ENCODE peak calls at places on chromosomes 11 and 22, in eight cellular contexts. B is ovary, O is OCI-LY7, K is DND-41, N is colonic mucosa, C is mammary epithelial cell, Z is spleen, W is Caco-2. J is an unnamed sample.

GRCh38 chr11:72431846-72432245 is 2.5 kb downstream of the CLPB start:
- DNase-seq in N (no peak), C (no peak), W (no peak), O (no peak), K (no peak), B (no peak), Z (no peak), J (no peak)

GRCh38 chr11:131754671-131755070 is 384.3 kb downstream of the NTM start:
- DNase-seq in C (no peak), O (no peak), W (no peak), N (no peak), K (no peak), Z (no peak), B (no peak), J (no peak)

GRCh38 chr11:107301886-107302285 is 155.7 kb downstream of the CWF19L2 start:
- DNase-seq in N (no peak), K (no peak), W (no peak), C (peak; percentile 6), Z (no peak), O (no peak), B (no peak), J (no peak)

GRCh38 chr22:44625421-44625760 is 76.6 kb upstream of the PRR5 start:
- DNase-seq in C (no peak), O (no peak), Z (peak; percentile 63), K (no peak), N (no peak), B (no peak), W (no peak), J (no peak)

GRCh38 chr22:40960137-40960536 is 9.0 kb downstream of the RBX1 start:
- DNase-seq in O (no peak), B (no peak), K (no peak), N (no peak), W (no peak), C (no peak), Z (no peak), J (no peak)

GRCh38 chr11:66652651-66653050 is 14.1 kb downstream of the RBM4 start:
- DNase-seq in Z (no peak), N (no peak), W (no peak), C (no peak), B (no peak), K (no peak), O (no peak), J (no peak)

GRCh38 chr11:108780119-108780518 is 115.2 kb downstream of the DDX10 start:
- DNase-seq in O (no peak), W (no peak), C (no peak), K (no peak), Z (no peak), B (no peak), N (no peak), J (no peak)

GRCh38 chr22:39180566-39180965 is 28.1 kb upstream of the CBX7 start:
- DNase-seq in C (no peak), N (no peak), Z (peak; percentile 62), B (no peak), K (no peak), W (no peak), O (no peak), J (no peak)

GRCh38 chr11:10390375-10390774 is 64.7 kb upstream of the AMPD3 start:
- DNase-seq in N (no peak), O (no peak), C (no peak), Z (no peak), W (no peak), B (no peak), K (no peak), J (no peak)

GRCh38 chr11:49442669-49443068 is 234.3 kb upstream of the FOLH1 start:
- DNase-seq in N (no peak), K (no peak), B (no peak), C (no peak), Z (no peak), W (no peak), O (no peak), J (no peak)

GRCh38 chr22:21858025-21858764 is 9.2 kb downstream of the MAPK1 start:
- DNase-seq in Z (no peak), W (no peak), O (no peak), C (no peak), N (no peak), K (no peak), B (no peak), J (no peak)

GRCh38 chr22:21856197-21856596 is 11.2 kb downstream of the MAPK1 start:
- DNase-seq in Z (no peak), O (no peak), W (no peak), N (no peak), C (no peak), B (no peak), K (no peak), J (no peak)

GRCh38 chr22:21855715-21856114 is 11.7 kb downstream of the MAPK1 start:
- DNase-seq in W (no peak), K (no peak), O (no peak), Z (no peak), C (no peak), B (no peak), N (no peak), J (no peak)

GRCh38 chr22:21856868-21857267 is 10.6 kb downstream of the MAPK1 start:
- DNase-seq in W (no peak), C (no peak), K (no peak), O (no peak), N (no peak), Z (no peak), B (no peak), J (no peak)

DNA sequence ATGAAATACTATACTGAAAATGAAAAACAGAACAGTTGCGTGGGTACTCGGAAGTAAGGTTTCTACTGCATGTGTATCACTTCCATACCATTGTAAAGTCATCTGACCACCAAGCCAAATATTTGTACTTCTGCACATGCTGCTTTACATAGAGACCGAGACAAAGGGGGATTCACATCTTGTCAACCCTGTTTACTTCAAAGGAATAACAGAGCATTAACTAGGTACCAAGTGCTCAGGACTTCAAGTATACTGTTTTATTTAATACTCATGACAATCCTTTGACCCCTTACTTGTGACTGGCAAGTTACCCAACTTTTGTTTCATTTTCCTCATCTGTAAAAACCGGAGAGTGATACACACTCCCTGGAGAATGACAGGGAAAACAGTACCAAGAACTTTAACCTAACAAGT is 9.9 kb downstream of the MAPK1 start:
- DNase-seq in Z (no peak), B (no peak), K (no peak), W (peak; percentile 18), N (no peak), C (no peak), O (no peak), J (no peak)
- H3K4me1 ChIP-seq in Z (peaks cover 84% of the 10 kb centered on the region), B (peaks cover 13% of the 10 kb centered on the region), K (peaks cover 45% of the 10 kb centered on the region), W (peaks cover 32% of the 10 kb centered on the region), N (peaks cover 24% of the 10 kb centered on the region), C (peaks cover 17% of the 10 kb centered on the region), O (peaks cover 40% of the 10 kb centered on the region), J (peaks cover 97% of the 10 kb centered on the region)

GRCh38 chr11:26820739-26821138 is 98.9 kb upstream of the SLC5A12 start:
- DNase-seq in B (no peak), N (no peak), O (no peak), W (no peak), C (peak; percentile 89), Z (no peak), K (no peak), J (no peak)
- H3K4me1 ChIP-seq in B (no peaks in the 10 kb centered on the region), N (no peaks in the 10 kb centered on the region), O (no peaks in the 10 kb centered on the region), W (no peaks in the 10 kb centered on the region), C (peaks cover 3% of the 10 kb centered on the region), Z (no peaks in the 10 kb centered on the region), K (no peaks in the 10 kb centered on the region), J (no peaks in the 10 kb centered on the region)

DNA sequence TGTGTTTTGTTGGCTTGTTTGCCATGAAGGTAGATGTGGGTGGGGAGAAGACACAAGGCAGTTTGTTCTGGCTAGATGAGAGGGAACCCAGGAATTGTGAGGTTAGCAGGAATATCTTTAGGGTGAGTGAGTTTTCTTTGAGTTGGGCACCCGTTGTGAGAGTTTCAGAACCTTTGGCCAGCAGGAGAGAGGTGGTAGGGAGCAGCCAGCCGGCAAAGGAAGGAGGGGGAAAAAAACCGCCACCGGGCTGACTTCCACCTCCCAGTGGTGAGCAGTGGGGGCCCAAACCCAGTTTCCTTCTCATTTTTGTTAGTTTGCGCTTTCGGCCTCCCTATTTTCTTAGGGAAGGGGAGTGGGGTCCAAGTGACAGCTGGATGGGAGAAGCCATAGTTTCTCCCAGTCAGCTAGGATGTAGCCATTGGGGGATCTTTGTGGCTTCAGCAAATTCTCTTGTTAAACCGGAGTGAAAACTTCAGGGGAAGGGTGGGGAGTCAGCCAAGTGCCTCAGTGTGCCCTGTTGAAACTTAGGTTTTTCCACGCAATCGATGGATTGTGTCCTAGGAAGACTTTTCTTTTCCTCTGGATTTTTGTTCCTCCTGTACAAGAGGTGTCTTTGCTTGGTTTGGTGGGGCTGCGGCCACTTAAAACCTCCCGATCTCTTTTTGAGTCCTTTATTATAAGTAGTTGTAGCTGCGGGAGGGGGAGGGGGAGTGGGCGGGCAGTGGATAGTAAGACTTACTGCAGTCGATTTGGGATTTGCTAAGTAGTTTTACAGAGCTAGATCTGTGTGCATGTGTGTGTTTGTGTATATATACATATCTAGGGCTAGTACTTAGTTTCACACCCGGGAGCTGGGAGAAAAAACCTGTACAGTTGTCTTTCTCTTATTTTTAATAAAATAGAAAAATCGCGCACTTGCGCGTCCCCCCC is 1.1 kb upstream of the GCAT start:
- DNase-seq in K (peak; percentile 67), B (peak; percentile 59), Z (no peak), W (no peak), N (peak; percentile 68), O (no peak), C (peak; percentile 64), J (no peak)
- H3K4me1 ChIP-seq in K (peaks cover 69% of the 10 kb centered on the region), B (peaks cover 9% of the 10 kb centered on the region), Z (peaks cover 61% of the 10 kb centered on the region), W (peaks cover 13% of the 10 kb centered on the region), N (peaks cover 4% of the 10 kb centered on the region), O (peaks cover 19% of the 10 kb centered on the region), C (peaks cover 40% of the 10 kb centered on the region), J (peaks cover 49% of the 10 kb centered on the region)

GRCh38 chr11:19651654-19652053 is 61.0 kb upstream of the NAV2 start:
- DNase-seq in W (no peak), C (no peak), B (no peak), N (no peak), O (no peak), Z (no peak), K (no peak), J (no peak)

GRCh38 chr11:19646921-19647320 is 65.7 kb upstream of the NAV2 start:
- DNase-seq in O (no peak), N (no peak), W (no peak), Z (no peak), C (peak; percentile 54), K (no peak), B (no peak), J (no peak)

GRCh38 chr11:19652976-19653375 is 59.7 kb upstream of the NAV2 start:
- DNase-seq in N (no peak), K (no peak), Z (no peak), W (no peak), B (no peak), C (no peak), O (no peak), J (no peak)

GRCh38 chr11:19648321-19648720 is 64.3 kb upstream of the NAV2 start:
- DNase-seq in W (no peak), Z (no peak), B (no peak), N (no peak), O (no peak), K (no peak), C (no peak), J (no peak)

DNA sequence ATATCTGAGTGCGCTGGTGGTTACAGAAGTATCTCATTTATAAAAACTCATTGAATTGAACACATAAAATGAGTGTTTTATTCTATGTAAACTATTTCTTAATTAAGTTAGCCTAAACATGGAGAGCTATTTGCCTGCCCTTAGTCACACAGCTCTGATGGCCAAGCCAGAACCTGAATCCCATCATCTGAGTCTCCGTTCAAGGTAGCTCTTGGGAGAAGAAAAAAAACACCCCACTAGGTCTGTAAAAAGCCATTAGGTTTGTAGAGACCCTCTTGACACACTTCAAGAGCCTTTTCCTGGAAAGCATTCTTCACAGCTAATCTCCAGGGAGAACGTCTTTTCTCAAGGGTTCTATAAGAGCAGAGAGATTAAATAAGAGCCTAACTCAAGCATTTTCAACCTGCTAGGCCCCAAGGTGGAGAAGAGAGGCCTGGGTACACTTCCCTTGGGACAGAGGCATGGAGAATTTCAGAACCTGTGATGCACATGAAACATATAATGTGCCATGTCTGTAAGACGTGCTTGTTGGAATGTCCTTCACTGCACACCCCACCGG is 61.6 kb upstream of the NAV2 start:
- DNase-seq in O (no peak), B (no peak), Z (no peak), C (no peak), W (no peak), N (no peak), K (no peak), J (no peak)
- H3K4me1 ChIP-seq in O (no peaks in the 10 kb centered on the region), B (no peaks in the 10 kb centered on the region), Z (no peaks in the 10 kb centered on the region), C (peaks cover 13% of the 10 kb centered on the region), W (no peaks in the 10 kb centered on the region), N (no peaks in the 10 kb centered on the region), K (no peaks in the 10 kb centered on the region), J (peaks cover 5% of the 10 kb centered on the region)

J was measured in esophagus muscularis mucosa.